ENCODE peak calls at places on chromosomes 2 and 18, in nine cellular contexts. One of them, this sample, is unnamed.

GRCh38 chr2:113219889-113220641 is 46.3 kb downstream of the PSD4 start:
- DNase-seq in nephron progenitor cell: no peak
- DNase-seq in cardiac fibroblast: peak; percentile 66
- DNase-seq in osteocyte: no peak
- DNase-seq in HFF-Myc: no peak
- DNase-seq in fibroblast of the aortic adventitia: peak; percentile 62
- DNase-seq in stomach: peak; percentile 95
- DNase-seq in GM20000: no peak
- DNase-seq in GM13976: no peak
- DNase-seq in this sample: no peak

GRCh38 chr2:8244634-8245033 is 437.2 kb upstream of the ID2 start:
- DNase-seq in nephron progenitor cell: no peak
- DNase-seq in cardiac fibroblast: no peak
- DNase-seq in osteocyte: peak; percentile 64
- DNase-seq in HFF-Myc: no peak
- DNase-seq in fibroblast of the aortic adventitia: no peak
- DNase-seq in stomach: no peak
- DNase-seq in GM20000: no peak
- DNase-seq in GM13976: no peak
- DNase-seq in this sample: no peak

GRCh38 chr2:158457092-158457825 is 507 bp downstream of the PKP4 start:
- DNase-seq in nephron progenitor cell: peak; percentile 76
- DNase-seq in cardiac fibroblast: peak; percentile 60
- DNase-seq in osteocyte: peak; percentile 87
- DNase-seq in HFF-Myc: no peak
- DNase-seq in fibroblast of the aortic adventitia: peak; percentile 56
- DNase-seq in stomach: peak; percentile 65
- DNase-seq in GM20000: peak; percentile 70
- DNase-seq in GM13976: peak; percentile 70
- DNase-seq in this sample: peak; percentile 53

GRCh38 chr2:224837558-224837957 is 121.4 kb upstream of the CCDC195 start:
- DNase-seq in nephron progenitor cell: no peak
- DNase-seq in cardiac fibroblast: peak; percentile 96
- DNase-seq in osteocyte: no peak
- DNase-seq in HFF-Myc: peak; percentile 52
- DNase-seq in fibroblast of the aortic adventitia: peak; percentile 78
- DNase-seq in stomach: no peak
- DNase-seq in GM20000: no peak
- DNase-seq in GM13976: no peak
- DNase-seq in this sample: no peak

GRCh38 chr2:63796796-63797195 is 44.9 kb upstream of the UGP2 start:
- DNase-seq in nephron progenitor cell: no peak
- DNase-seq in cardiac fibroblast: no peak
- DNase-seq in osteocyte: no peak
- DNase-seq in HFF-Myc: no peak
- DNase-seq in fibroblast of the aortic adventitia: no peak
- DNase-seq in stomach: no peak
- DNase-seq in GM20000: no peak
- DNase-seq in GM13976: no peak
- DNase-seq in this sample: no peak

GRCh38 chr2:23350026-23350791 is 34.8 kb upstream of the KLHL29 start:
- DNase-seq in nephron progenitor cell: no peak
- DNase-seq in cardiac fibroblast: peak; percentile 22
- DNase-seq in osteocyte: no peak
- DNase-seq in HFF-Myc: no peak
- DNase-seq in fibroblast of the aortic adventitia: no peak
- DNase-seq in stomach: no peak
- DNase-seq in GM20000: no peak
- DNase-seq in GM13976: no peak
- DNase-seq in this sample: no peak

GRCh38 chr2:63827749-63828148 is 13.9 kb upstream of the UGP2 start:
- DNase-seq in nephron progenitor cell: no peak
- DNase-seq in cardiac fibroblast: peak; percentile 85
- DNase-seq in osteocyte: no peak
- DNase-seq in HFF-Myc: no peak
- DNase-seq in fibroblast of the aortic adventitia: peak; percentile 95
- DNase-seq in stomach: no peak
- DNase-seq in GM20000: no peak
- DNase-seq in GM13976: no peak
- DNase-seq in this sample: no peak

GRCh38 chr2:81734981-81735380 is 1430.4 kb upstream of the LRRTM1 start:
- DNase-seq in nephron progenitor cell: no peak
- DNase-seq in cardiac fibroblast: no peak
- DNase-seq in osteocyte: no peak
- DNase-seq in HFF-Myc: no peak
- DNase-seq in fibroblast of the aortic adventitia: no peak
- DNase-seq in stomach: no peak
- DNase-seq in GM20000: no peak
- DNase-seq in GM13976: no peak
- DNase-seq in this sample: no peak

GRCh38 chr2:79087785-79088364 is at the start of gene REG1B:
- DNase-seq in nephron progenitor cell: no peak
- DNase-seq in cardiac fibroblast: no peak
- DNase-seq in osteocyte: no peak
- DNase-seq in HFF-Myc: no peak
- DNase-seq in fibroblast of the aortic adventitia: no peak
- DNase-seq in stomach: no peak
- DNase-seq in GM20000: no peak
- DNase-seq in GM13976: no peak
- DNase-seq in this sample: no peak

GRCh38 chr2:174025271-174026121 is 60.3 kb upstream of the SP3 start:
- DNase-seq in nephron progenitor cell: no peak
- DNase-seq in cardiac fibroblast: peak; percentile 94
- DNase-seq in osteocyte: no peak
- DNase-seq in HFF-Myc: peak; percentile 90
- DNase-seq in fibroblast of the aortic adventitia: peak; percentile 96
- DNase-seq in stomach: peak; percentile 46
- DNase-seq in GM20000: no peak
- DNase-seq in GM13976: no peak
- DNase-seq in this sample: no peak

GRCh38 chr18:72041313-72042032 is 502.7 kb downstream of the CBLN2 start:
- DNase-seq in nephron progenitor cell: no peak
- DNase-seq in cardiac fibroblast: no peak
- DNase-seq in osteocyte: no peak
- DNase-seq in HFF-Myc: no peak
- DNase-seq in fibroblast of the aortic adventitia: no peak
- DNase-seq in stomach: no peak
- DNase-seq in GM20000: no peak
- DNase-seq in GM13976: no peak
- DNase-seq in this sample: no peak

GRCh38 chr2:58620896-58621295 is 379.8 kb upstream of the FANCL start:
- DNase-seq in nephron progenitor cell: no peak
- DNase-seq in cardiac fibroblast: no peak
- DNase-seq in osteocyte: no peak
- DNase-seq in HFF-Myc: no peak
- DNase-seq in fibroblast of the aortic adventitia: no peak
- DNase-seq in stomach: no peak
- DNase-seq in GM20000: no peak
- DNase-seq in GM13976: no peak
- DNase-seq in this sample: no peak

GRCh38 chr2:174245065-174245464 is 3.3 kb downstream of the OLA1 start:
- DNase-seq in nephron progenitor cell: no peak
- DNase-seq in cardiac fibroblast: no peak
- DNase-seq in osteocyte: no peak
- DNase-seq in HFF-Myc: no peak
- DNase-seq in fibroblast of the aortic adventitia: no peak
- DNase-seq in stomach: no peak
- DNase-seq in GM20000: no peak
- DNase-seq in GM13976: no peak
- DNase-seq in this sample: no peak

GRCh38 chr2:59236723-59237122 is 995.6 kb upstream of the FANCL start:
- DNase-seq in nephron progenitor cell: no peak
- DNase-seq in cardiac fibroblast: peak; percentile 54
- DNase-seq in osteocyte: no peak
- DNase-seq in HFF-Myc: peak; percentile 3
- DNase-seq in fibroblast of the aortic adventitia: peak; percentile 0
- DNase-seq in stomach: no peak
- DNase-seq in GM20000: no peak
- DNase-seq in GM13976: no peak
- DNase-seq in this sample: no peak

GRCh38 chr2:105788670-105789290 is 44.1 kb downstream of the NCK2 start:
- DNase-seq in nephron progenitor cell: no peak
- DNase-seq in cardiac fibroblast: no peak
- DNase-seq in osteocyte: no peak
- DNase-seq in HFF-Myc: no peak
- DNase-seq in fibroblast of the aortic adventitia: no peak
- DNase-seq in stomach: no peak
- DNase-seq in GM20000: no peak
- DNase-seq in GM13976: no peak
- DNase-seq in this sample: no peak

GRCh38 chr2:68031546-68032160 is 31.2 kb downstream of the C1D start:
- DNase-seq in nephron progenitor cell: no peak
- DNase-seq in cardiac fibroblast: peak; percentile 79
- DNase-seq in osteocyte: no peak
- DNase-seq in HFF-Myc: peak; percentile 60
- DNase-seq in fibroblast of the aortic adventitia: peak; percentile 81
- DNase-seq in stomach: no peak
- DNase-seq in GM20000: peak; percentile 55
- DNase-seq in GM13976: peak; percentile 56
- DNase-seq in this sample: no peak

GRCh38 chr2:173753441-173753840 is 211.7 kb downstream of the SP3 start:
- DNase-seq in nephron progenitor cell: no peak
- DNase-seq in cardiac fibroblast: no peak
- DNase-seq in osteocyte: no peak
- DNase-seq in HFF-Myc: no peak
- DNase-seq in fibroblast of the aortic adventitia: no peak
- DNase-seq in stomach: no peak
- DNase-seq in GM20000: no peak
- DNase-seq in GM13976: no peak
- DNase-seq in this sample: no peak

DNA sequence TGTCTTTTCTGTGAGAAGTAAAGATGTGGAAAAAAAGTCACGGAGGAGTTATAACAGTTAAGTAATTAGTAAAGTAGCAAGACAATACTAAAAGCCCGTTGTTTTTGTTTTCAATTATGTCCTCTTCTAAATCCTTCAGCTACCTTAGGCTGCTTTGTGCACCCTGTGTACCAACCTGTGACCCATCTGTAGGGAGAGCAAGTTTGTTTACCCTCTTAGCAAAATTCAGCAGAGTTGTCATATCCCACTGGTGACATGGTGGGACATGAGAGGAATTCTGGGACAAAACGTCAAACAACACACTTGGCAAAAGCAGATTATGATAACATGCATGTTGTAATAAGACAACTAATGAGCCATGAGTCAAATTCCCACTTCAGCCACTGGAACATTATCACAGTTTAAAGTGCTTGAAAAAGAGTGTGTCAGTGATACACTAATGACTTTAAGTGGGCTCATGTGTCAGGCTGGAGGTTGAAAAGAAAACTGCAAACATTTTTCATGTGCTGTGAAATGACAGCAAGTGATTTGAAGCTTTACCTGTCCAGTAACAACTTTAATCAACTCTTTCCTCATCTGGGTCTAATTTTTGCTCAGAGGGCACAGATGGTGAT is 392.8 kb upstream of the ACVR2A start:
- DNase-seq in nephron progenitor cell: no peak
- DNase-seq in cardiac fibroblast: no peak
- DNase-seq in osteocyte: no peak
- DNase-seq in HFF-Myc: no peak
- DNase-seq in fibroblast of the aortic adventitia: no peak
- DNase-seq in stomach: no peak
- DNase-seq in GM20000: no peak
- DNase-seq in GM13976: no peak
- DNase-seq in this sample: no peak
- TF ChIP-seq CTCF in nephron progenitor cell: no peak
- TF ChIP-seq CTCF in cardiac fibroblast: no peak
- TF ChIP-seq CTCF in osteocyte: no peak
- TF ChIP-seq CTCF in HFF-Myc: no peak
- TF ChIP-seq CTCF in fibroblast of the aortic adventitia: no peak
- TF ChIP-seq CTCF in stomach: no peak
- TF ChIP-seq CTCF in GM20000: no peak
- TF ChIP-seq CTCF in GM13976: no peak
- TF ChIP-seq CTCF in this sample: peak; percentile 28

DNA sequence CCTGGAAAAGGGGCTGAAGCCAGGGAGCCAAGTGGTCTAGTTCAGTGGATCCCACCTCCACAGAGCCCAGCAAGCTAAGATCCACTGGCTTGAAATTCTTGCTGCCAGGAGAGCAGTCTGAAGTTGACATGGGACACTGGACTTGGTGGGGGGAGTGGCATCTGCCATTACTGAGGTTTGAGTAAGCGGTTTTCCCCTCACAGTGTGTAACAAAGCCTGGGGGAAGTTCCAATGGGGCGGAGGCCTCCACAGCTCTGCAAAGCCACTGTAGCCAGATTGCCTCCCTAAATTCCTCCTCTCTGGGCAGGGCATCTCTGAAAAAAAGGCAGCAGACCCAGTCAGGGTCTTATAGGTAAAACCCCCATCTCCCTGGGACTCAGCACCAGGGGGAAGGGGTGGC is 144.4 kb downstream of the PTPRM start:
- DNase-seq in nephron progenitor cell: no peak
- DNase-seq in cardiac fibroblast: no peak
- DNase-seq in osteocyte: no peak
- DNase-seq in HFF-Myc: no peak
- DNase-seq in fibroblast of the aortic adventitia: no peak
- DNase-seq in stomach: no peak
- DNase-seq in GM20000: no peak
- DNase-seq in GM13976: no peak
- DNase-seq in this sample: no peak
- TF ChIP-seq CTCF in nephron progenitor cell: no peak
- TF ChIP-seq CTCF in cardiac fibroblast: no peak
- TF ChIP-seq CTCF in osteocyte: no peak
- TF ChIP-seq CTCF in HFF-Myc: no peak
- TF ChIP-seq CTCF in fibroblast of the aortic adventitia: no peak
- TF ChIP-seq CTCF in stomach: no peak
- TF ChIP-seq CTCF in GM20000: no peak
- TF ChIP-seq CTCF in GM13976: no peak
- TF ChIP-seq CTCF in this sample: no peak

GRCh38 chr2:10709290-10709939 is 12.0 kb upstream of the ATP6V1C2 start:
- DNase-seq in nephron progenitor cell: peak; percentile 12
- DNase-seq in cardiac fibroblast: peak; percentile 36
- DNase-seq in osteocyte: no peak
- DNase-seq in HFF-Myc: no peak
- DNase-seq in fibroblast of the aortic adventitia: peak; percentile 21
- DNase-seq in stomach: no peak
- DNase-seq in GM20000: no peak
- DNase-seq in GM13976: no peak
- DNase-seq in this sample: no peak
- TF ChIP-seq CTCF in nephron progenitor cell: peak; percentile 35
- TF ChIP-seq CTCF in cardiac fibroblast: peak; percentile 53
- TF ChIP-seq CTCF in osteocyte: peak; percentile 28
- TF ChIP-seq CTCF in HFF-Myc: peak; percentile 47
- TF ChIP-seq CTCF in fibroblast of the aortic adventitia: peak; percentile 50
- TF ChIP-seq CTCF in stomach: no peak
- TF ChIP-seq CTCF in GM20000: peak; percentile 19
- TF ChIP-seq CTCF in GM13976: no peak
- TF ChIP-seq CTCF in this sample: no peak

DNA sequence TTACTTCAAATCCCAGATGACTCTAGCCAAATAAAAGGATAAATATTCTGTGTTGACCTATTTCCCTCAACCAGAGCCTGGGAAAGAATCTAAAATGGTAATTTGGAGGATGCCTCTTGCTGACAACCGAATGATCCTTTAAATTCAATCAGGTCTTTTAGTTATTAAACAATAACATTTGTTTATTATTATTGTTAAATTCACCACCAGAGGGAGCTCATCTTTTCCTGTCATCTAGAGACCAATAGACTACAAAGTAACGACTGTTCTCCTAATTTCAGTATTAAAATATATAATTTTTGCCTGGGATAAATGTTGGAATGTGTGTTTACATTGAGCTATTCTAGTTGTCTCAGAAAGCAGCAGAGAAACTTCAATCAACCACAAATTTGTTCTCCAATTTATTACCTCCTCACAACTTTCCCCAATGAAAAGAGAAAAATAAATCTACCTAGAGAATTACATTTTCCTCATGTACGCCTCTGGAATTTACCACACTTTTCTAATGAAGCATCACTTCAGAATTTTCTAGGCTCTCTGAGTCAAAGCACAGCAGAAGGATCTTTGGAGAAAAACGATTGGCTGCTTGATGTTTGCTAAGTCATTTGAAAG is 142.7 kb downstream of the SCG2 start:
- DNase-seq in nephron progenitor cell: no peak
- DNase-seq in cardiac fibroblast: peak; percentile 67
- DNase-seq in osteocyte: no peak
- DNase-seq in HFF-Myc: no peak
- DNase-seq in fibroblast of the aortic adventitia: peak; percentile 57
- DNase-seq in stomach: no peak
- DNase-seq in GM20000: peak; percentile 7
- DNase-seq in GM13976: no peak
- DNase-seq in this sample: no peak
- TF ChIP-seq CTCF in nephron progenitor cell: peak; percentile 46
- TF ChIP-seq CTCF in cardiac fibroblast: peak; percentile 26
- TF ChIP-seq CTCF in osteocyte: peak; percentile 58
- TF ChIP-seq CTCF in HFF-Myc: peak; percentile 13
- TF ChIP-seq CTCF in fibroblast of the aortic adventitia: peak; percentile 35
- TF ChIP-seq CTCF in stomach: no peak
- TF ChIP-seq CTCF in GM20000: no peak
- TF ChIP-seq CTCF in GM13976: peak; percentile 9
- TF ChIP-seq CTCF in this sample: peak; percentile 53